ENCODE peak calls at places on chromosomes 12 and 14, in four cellular contexts. A, D, M and W are unnamed samples.

GRCh38 chr12:112117685-112118084 is 7.7 kb upstream of the TRAFD1 start:
- DNase-seq in D (no peak), A (no peak), M (no peak), W (no peak)

GRCh38 chr12:111687255-111687654 is 1.4 kb downstream of the ACAD10 start:
- DNase-seq in M (no peak), A (no peak), D (no peak), W (peak)

GRCh38 chr12:92363295-92364146 is 217.9 kb upstream of the BTG1 start:
- DNase-seq in M (no peak), D (peak), A (peak), W (peak)

GRCh38 chr12:65532162-65532561 is 253.7 kb downstream of the MSRB3 start:
- DNase-seq in M (no peak), D (peak), A (peak), W (peak)

GRCh38 chr14:56004807-56005579 is 113.2 kb upstream of the PELI2 start:
- DNase-seq in A (peak), D (peak), M (peak), W (peak)

GRCh38 chr12:102659200-102659911 is 179.0 kb upstream of the IGF1 start:
- DNase-seq in A (no peak), D (no peak), M (peak), W (no peak)

GRCh38 chr12:118589162-118589561 is 212.8 kb downstream of the SUDS3 start:
- DNase-seq in D (no peak), M (no peak), A (no peak), W (no peak)

GRCh38 chr12:81229718-81230117 is 151.8 kb downstream of the ACSS3 start:
- DNase-seq in M (no peak), A (no peak), D (no peak), W (no peak)

GRCh38 chr12:111056618-111057521 is 136.5 kb upstream of the MYL2 start:
- DNase-seq in D (no peak), A (no peak), M (peak), W (no peak)

GRCh38 chr12:131266591-131267467 is 313.1 kb downstream of the ADGRD1 start:
- DNase-seq in A (no peak), M (no peak), D (no peak), W (no peak)

GRCh38 chr14:73468808-73469386 is 10.6 kb upstream of the NUMB start:
- DNase-seq in M (no peak), D (peak), A (no peak), W (no peak)

GRCh38 chr14:101225116-101225728 is 321.7 kb upstream of the RTL1 start:
- DNase-seq in M (peak), D (no peak), A (no peak), W (peak)

GRCh38 chr12:123250471-123251383 is 17.5 kb downstream of the MTRFR start:
- DNase-seq in M (peak), A (no peak), D (no peak), W (no peak)

GRCh38 chr14:104973215-104974145 is 4.7 kb downstream of the AHNAK2 start:
- DNase-seq in A (peak), D (peak), M (peak), W (peak)

GRCh38 chr12:26198742-26199141 is 3.4 kb downstream of the SSPN start:
- DNase-seq in D (peak), M (no peak), A (peak), W (peak)

GRCh38 chr14:75063491-75064204 is at the start of gene ACYP1:
- DNase-seq in A (peak), D (peak), M (peak), W (peak)

GRCh38 chr14:103191856-103192835 is 68.9 kb downstream of the TNFAIP2 start:
- DNase-seq in A (no peak), M (no peak), D (no peak), W (no peak)

GRCh38 chr12:80353254-80353653 is 90.8 kb upstream of the PTPRQ start:
- DNase-seq in A (peak), M (no peak), D (peak), W (peak)

GRCh38 chr14:35495278-35495677 is 38.7 kb upstream of the INSM2 start:
- DNase-seq in A (no peak), M (no peak), D (no peak), W (no peak)

GRCh38 chr12:70309348-70309747 is 56.7 kb upstream of the KCNMB4 start:
- DNase-seq in D (peak), M (no peak), A (peak), W (no peak)

GRCh38 chr12:99195474-99195873 is 452.1 kb upstream of the GARIN6 start:
- DNase-seq in M (no peak), A (no peak), D (no peak), W (no peak)

GRCh38 chr12:132476421-132476820 is 13.5 kb upstream of the FBRSL1 start:
- DNase-seq in D (no peak), A (no peak), M (no peak), W (no peak)

GRCh38 chr12:50185975-50186663 is 18.9 kb upstream of the CERS5 start:
- DNase-seq in D (peak), A (no peak), M (no peak), W (no peak)

GRCh38 chr14:26204954-26205479 is 392.8 kb downstream of the NOVA1 start:
- DNase-seq in M (peak), D (no peak), A (peak), W (no peak)

GRCh38 chr12:121750507-121750955 is 38.0 kb downstream of the TMEM120B start:
- DNase-seq in A (no peak), M (no peak), D (no peak), W (no peak)

GRCh38 chr14:68479247-68479646 is 313.6 kb downstream of the ZFP36L1 start:
- DNase-seq in A (no peak), M (no peak), D (peak), W (peak)

GRCh38 chr14:71556730-71557129 is 375.5 kb upstream of the RGS6 start:
- DNase-seq in A (no peak), M (no peak), D (no peak), W (no peak)

GRCh38 chr12:47397664-47398281 is 308.1 kb downstream of the RPAP3 start:
- DNase-seq in A (peak), D (peak), M (no peak), W (peak)

GRCh38 chr12:29726321-29726692 is 57.4 kb downstream of the TMTC1 start:
- DNase-seq in A (peak), D (peak), M (no peak), W (peak)

GRCh38 chr14:20438664-20439063 is 2.7 kb upstream of the KLHL33 start:
- DNase-seq in A (no peak), D (no peak), M (no peak), W (no peak)

GRCh38 chr14:101187816-101188570 is 284.5 kb upstream of the RTL1 start:
- DNase-seq in D (no peak), A (no peak), M (no peak), W (no peak)

GRCh38 chr14:65359503-65359902 is 53.0 kb upstream of the FUT8 start:
- DNase-seq in D (peak), M (no peak), A (peak), W (no peak)

GRCh38 chr14:35963209-35963608 is 137.1 kb downstream of the BRMS1L start:
- DNase-seq in D (no peak), A (peak), M (no peak), W (no peak)

GRCh38 chr12:24404086-24404815 is 454.8 kb upstream of the SOX5 start:
- DNase-seq in M (no peak), A (peak), D (peak), W (peak)

GRCh38 chr14:106044515-106044914 is 518.1 kb downstream of the TMEM121 start:
- DNase-seq in D (no peak), M (no peak), A (no peak), W (no peak)

GRCh38 chr14:106039400-106039799 is 513.0 kb downstream of the TMEM121 start:
- DNase-seq in D (no peak), M (no peak), A (peak), W (no peak)

GRCh38 chr14:106044949-106045596 is 518.7 kb downstream of the TMEM121 start:
- DNase-seq in A (peak), M (peak), D (no peak), W (no peak)
- H3K4me3 ChIP-seq in A (no peak), M (no peak), D (no peak), W (no peak)

GRCh38 chr12:5295966-5296365 is 135.9 kb upstream of the NTF3 start:
- DNase-seq in M (no peak), D (no peak), A (no peak), W (no peak)
- TF ChIP-seq CTCF in M (no peak), D (no peak), A (no peak), W (no peak)

GRCh38 chr12:116880817-116881324 is 370 bp downstream of the HRK start:
- DNase-seq in D (peak), M (peak), A (peak), W (peak)

GRCh38 chr12:116881325-116881866 is at the start of gene HRK:
- DNase-seq in D (no peak), M (peak), A (no peak), W (no peak)

GRCh38 chr12:116878567-116879508 is 2.4 kb downstream of the HRK start:
- DNase-seq in A (no peak), M (peak), D (no peak), W (peak)

GRCh38 chr12:116880213-116880816 is 926 bp downstream of the HRK start:
- DNase-seq in M (peak), A (peak), D (no peak), W (peak)

DNA sequence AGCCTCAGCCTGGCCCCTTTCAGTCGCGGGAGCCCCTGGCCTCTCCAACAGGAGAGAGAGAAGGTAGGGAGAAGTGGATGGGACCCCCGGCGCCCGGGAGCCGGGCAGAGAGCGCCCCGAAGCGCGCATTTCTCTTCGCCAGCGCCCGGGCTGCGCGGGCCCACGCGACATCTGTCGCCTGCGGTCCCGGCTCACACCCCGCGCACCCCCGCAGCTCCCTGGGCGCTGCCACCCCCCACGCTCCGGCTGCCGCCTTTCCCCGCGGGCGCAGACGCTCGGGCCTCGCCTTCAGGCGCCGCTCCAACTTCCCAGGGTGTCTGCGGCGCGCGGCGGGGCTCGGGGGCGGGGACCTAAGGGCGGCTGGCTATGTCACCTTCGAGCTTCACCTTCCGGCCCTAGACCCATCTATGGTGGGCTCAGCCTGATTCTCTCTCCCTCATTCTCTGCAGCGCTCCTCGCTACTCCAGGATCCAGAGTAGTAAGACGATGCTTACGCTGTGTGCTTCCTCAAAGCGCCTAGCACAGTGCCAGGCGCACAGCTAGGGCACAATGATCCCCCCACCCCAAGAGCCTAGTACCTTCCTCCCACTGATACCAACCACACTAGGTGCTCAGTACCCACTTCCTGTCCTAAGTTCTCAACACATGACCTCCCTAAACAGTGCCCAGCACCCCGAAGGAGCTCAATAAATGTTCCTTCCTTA is 1.6 kb downstream of the HRK start:
- DNase-seq in D (no peak), M (peak), A (no peak), W (no peak)
- H3K4me3 ChIP-seq in D (no peak), M (peak), A (no peak), W (no peak)

DNA sequence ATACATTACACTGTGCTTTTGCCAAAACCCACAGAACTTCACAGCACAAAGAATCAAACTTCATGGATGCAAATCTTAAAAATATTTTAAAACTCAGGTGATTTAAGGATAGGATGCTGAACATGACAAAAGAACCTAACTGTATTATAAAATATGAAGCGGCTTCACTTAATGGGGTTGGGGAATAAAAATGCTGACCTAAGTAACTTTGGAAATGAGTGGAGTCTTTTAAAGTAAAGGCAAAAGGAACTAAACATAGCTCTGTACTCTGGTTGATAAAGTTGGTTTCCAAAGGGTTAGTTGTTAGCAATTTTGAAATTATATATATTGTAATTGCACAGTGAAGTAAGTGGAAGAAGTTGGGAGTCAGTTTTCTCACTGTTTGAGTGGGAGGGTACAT is 111.5 kb upstream of the SYT1 start:
- DNase-seq in D (no peak), M (no peak), A (no peak), W (no peak)
- TF ChIP-seq CTCF in D (no peak), M (no peak), A (no peak), W (no peak)

GRCh38 chr12:51906452-51907082 is 737 bp upstream of the ACVRL1 start:
- DNase-seq in A (no peak), D (no peak), M (peak), W (no peak)

GRCh38 chr12:51905507-51906438 is 1.5 kb upstream of the ACVRL1 start:
- DNase-seq in D (peak), A (peak), M (peak), W (peak)

GRCh38 chr12:51907083-51907863 is at the start of gene ACVRL1:
- DNase-seq in D (no peak), A (no peak), M (peak), W (no peak)

GRCh38 chr12:51908876-51909592 is 1.7 kb downstream of the ACVRL1 start:
- DNase-seq in A (no peak), D (no peak), M (no peak), W (no peak)

GRCh38 chr12:51907864-51908425 is 641 bp downstream of the ACVRL1 start:
- DNase-seq in A (no peak), D (no peak), M (no peak), W (no peak)
- H3K4me3 ChIP-seq in A (peak), D (peak), M (no peak), W (peak)

GRCh38 chr12:64450057-64450640 is 1.8 kb upstream of the TBK1 start:
- DNase-seq in D (no peak), A (no peak), M (no peak), W (no peak)

GRCh38 chr12:64456119-64456518 is 4.2 kb downstream of the TBK1 start:
- DNase-seq in A (no peak), M (no peak), D (no peak), W (no peak)

GRCh38 chr12:64450711-64451486 is 1.0 kb upstream of the TBK1 start:
- DNase-seq in D (peak), M (peak), A (peak), W (peak)

GRCh38 chr12:64452559-64453329 is 824 bp downstream of the TBK1 start:
- DNase-seq in D (peak), A (peak), M (no peak), W (peak)

DNA sequence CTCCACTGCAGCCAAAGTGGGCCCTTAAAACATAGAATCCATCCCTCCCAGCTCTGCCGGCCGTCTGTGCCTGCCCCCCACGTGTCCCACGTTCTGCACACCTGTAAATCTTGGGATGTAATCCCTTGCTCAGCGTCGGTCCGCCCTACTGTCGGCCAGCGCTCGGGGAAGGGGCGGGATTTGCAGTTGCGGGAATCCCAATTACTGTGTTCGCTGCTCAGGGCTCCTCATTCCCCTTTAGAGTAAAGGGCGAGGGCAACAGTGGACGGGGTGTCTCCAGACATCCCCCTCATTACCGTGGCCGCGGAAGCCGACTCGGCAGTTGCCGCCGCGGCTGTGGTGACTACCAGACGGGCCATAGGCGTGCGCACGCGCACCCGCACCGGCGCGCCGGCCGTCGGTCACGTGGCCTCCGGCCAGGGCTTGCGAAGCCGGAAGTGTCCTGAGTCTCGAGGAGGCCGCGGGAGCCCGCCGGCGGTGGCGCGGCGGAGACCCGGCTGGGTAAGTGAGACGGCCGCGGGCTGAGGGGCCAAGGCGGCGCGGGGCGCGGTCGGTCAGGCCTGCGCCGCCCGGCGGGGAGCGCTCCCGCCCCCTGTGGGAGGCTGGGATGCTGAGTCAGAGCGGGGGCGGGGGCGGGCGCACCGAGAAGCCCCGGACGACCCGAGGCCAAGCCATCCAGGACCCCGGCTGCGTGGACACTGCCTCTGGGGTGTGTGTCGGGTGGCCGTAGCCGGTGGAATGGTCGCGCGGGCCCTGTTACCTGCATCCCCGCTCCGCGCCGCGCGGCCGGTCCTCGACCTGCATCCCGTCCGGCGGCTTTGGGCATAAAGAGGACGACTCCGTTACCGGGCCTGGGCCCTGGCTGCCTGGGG is at the start of gene TBK1:
- DNase-seq in M (peak), D (peak), A (peak), W (peak)
- TF ChIP-seq CTCF in M (peak), D (peak), A (no peak), W (no peak)

GRCh38 chr12:51323317-51323960 is 535 bp downstream of the BIN2 start:
- DNase-seq in M (no peak), D (no peak), A (no peak), W (no peak)
- H3K4me3 ChIP-seq in M (no peak), D (no peak), A (no peak), W (no peak)